ENCODE peak calls at places on chromosomes 6 and 20, in seven cellular contexts. One of them, this sample, is unnamed.

GRCh38 chr20:10637563-10637962 is 36.2 kb downstream of the JAG1 start:
- DNase-seq in uterus: no peak
- DNase-seq in Peyer's patch: no peak
- DNase-seq in ovary: no peak
- DNase-seq in heart left ventricle: no peak
- DNase-seq in body of pancreas: no peak
- DNase-seq in tibial nerve: no peak
- DNase-seq in this sample: no peak

GRCh38 chr6:157839606-157840005 is 16.6 kb downstream of the SNX9 start:
- DNase-seq in Peyer's patch: no peak
- DNase-seq in body of pancreas: no peak
- DNase-seq in heart left ventricle: no peak
- DNase-seq in ovary: no peak
- DNase-seq in tibial nerve: no peak
- DNase-seq in uterus: no peak
- DNase-seq in this sample: no peak

GRCh38 chr6:3732345-3733141 is 19.0 kb downstream of the PXDC1 start:
- DNase-seq in uterus: peak; percentile 79
- DNase-seq in Peyer's patch: peak; percentile 58
- DNase-seq in body of pancreas: peak; percentile 80
- DNase-seq in ovary: peak; percentile 66
- DNase-seq in heart left ventricle: peak; percentile 66
- DNase-seq in tibial nerve: peak; percentile 49
- DNase-seq in this sample: peak; percentile 80

GRCh38 chr20:23497458-23498026 is 6.6 kb downstream of the CST8 start:
- DNase-seq in tibial nerve: no peak
- DNase-seq in uterus: no peak
- DNase-seq in heart left ventricle: no peak
- DNase-seq in body of pancreas: no peak
- DNase-seq in ovary: no peak
- DNase-seq in Peyer's patch: no peak
- DNase-seq in this sample: no peak

GRCh38 chr20:36644032-36644712 is 1.8 kb downstream of the SLA2 start:
- DNase-seq in Peyer's patch: peak; percentile 71
- DNase-seq in tibial nerve: no peak
- DNase-seq in uterus: no peak
- DNase-seq in ovary: no peak
- DNase-seq in body of pancreas: no peak
- DNase-seq in heart left ventricle: no peak
- DNase-seq in this sample: no peak

GRCh38 chr6:32785781-32786533 is 22.6 kb upstream of the HLA-DQB2 start:
- DNase-seq in ovary: no peak
- DNase-seq in uterus: no peak
- DNase-seq in tibial nerve: no peak
- DNase-seq in body of pancreas: peak; percentile 23
- DNase-seq in Peyer's patch: no peak
- DNase-seq in heart left ventricle: peak; percentile 38
- DNase-seq in this sample: no peak

GRCh38 chr6:151392429-151392828 is 1.1 kb upstream of the ZBTB2 start:
- DNase-seq in body of pancreas: no peak
- DNase-seq in uterus: no peak
- DNase-seq in Peyer's patch: no peak
- DNase-seq in ovary: no peak
- DNase-seq in tibial nerve: no peak
- DNase-seq in heart left ventricle: no peak
- DNase-seq in this sample: no peak

GRCh38 chr20:59141818-59142581 is 21.6 kb upstream of the ZNF831 start:
- DNase-seq in uterus: no peak
- DNase-seq in Peyer's patch: no peak
- DNase-seq in heart left ventricle: no peak
- DNase-seq in ovary: no peak
- DNase-seq in body of pancreas: no peak
- DNase-seq in tibial nerve: no peak
- DNase-seq in this sample: no peak

GRCh38 chr6:43733471-43734293 is 36.3 kb upstream of the VEGFA start:
- DNase-seq in uterus: no peak
- DNase-seq in heart left ventricle: no peak
- DNase-seq in body of pancreas: no peak
- DNase-seq in ovary: no peak
- DNase-seq in tibial nerve: no peak
- DNase-seq in Peyer's patch: peak; percentile 28
- DNase-seq in this sample: peak; percentile 33

GRCh38 chr6:44133003-44133931 is 5.9 kb downstream of the TMEM63B start:
- DNase-seq in heart left ventricle: peak; percentile 63
- DNase-seq in body of pancreas: peak; percentile 47
- DNase-seq in ovary: peak; percentile 21
- DNase-seq in uterus: peak; percentile 38
- DNase-seq in Peyer's patch: no peak
- DNase-seq in tibial nerve: no peak
- DNase-seq in this sample: no peak

GRCh38 chr6:15427360-15428070 is 181.6 kb downstream of the JARID2 start:
- DNase-seq in tibial nerve: no peak
- DNase-seq in ovary: no peak
- DNase-seq in body of pancreas: no peak
- DNase-seq in Peyer's patch: no peak
- DNase-seq in heart left ventricle: no peak
- DNase-seq in uterus: no peak
- DNase-seq in this sample: no peak

GRCh38 chr20:18007534-18008292 is 38.9 kb downstream of the MGME1 start:
- DNase-seq in ovary: peak; percentile 55
- DNase-seq in heart left ventricle: peak; percentile 15
- DNase-seq in uterus: peak; percentile 24
- DNase-seq in tibial nerve: no peak
- DNase-seq in Peyer's patch: no peak
- DNase-seq in body of pancreas: peak; percentile 30
- DNase-seq in this sample: peak; percentile 50

GRCh38 chr20:54123587-54124180 is 50.1 kb downstream of the CYP24A1 start:
- DNase-seq in ovary: no peak
- DNase-seq in uterus: peak; percentile 56
- DNase-seq in Peyer's patch: no peak
- DNase-seq in tibial nerve: no peak
- DNase-seq in heart left ventricle: no peak
- DNase-seq in body of pancreas: peak; percentile 75
- DNase-seq in this sample: no peak

GRCh38 chr6:159089909-159090308 is 45.1 kb upstream of the TAGAP start:
- DNase-seq in tibial nerve: no peak
- DNase-seq in ovary: no peak
- DNase-seq in Peyer's patch: no peak
- DNase-seq in uterus: no peak
- DNase-seq in heart left ventricle: no peak
- DNase-seq in body of pancreas: no peak
- DNase-seq in this sample: no peak

GRCh38 chr6:22007469-22007868 is 289.4 kb downstream of the PRL start:
- DNase-seq in heart left ventricle: no peak
- DNase-seq in tibial nerve: no peak
- DNase-seq in Peyer's patch: no peak
- DNase-seq in body of pancreas: no peak
- DNase-seq in ovary: no peak
- DNase-seq in uterus: no peak
- DNase-seq in this sample: no peak

GRCh38 chr6:161374971-161375873 is 101.4 kb upstream of the AGPAT4 start:
- DNase-seq in body of pancreas: peak; percentile 65
- DNase-seq in Peyer's patch: no peak
- DNase-seq in uterus: peak; percentile 43
- DNase-seq in ovary: no peak
- DNase-seq in heart left ventricle: peak; percentile 35
- DNase-seq in tibial nerve: peak; percentile 39
- DNase-seq in this sample: peak; percentile 45

GRCh38 chr20:34534391-34535165 is 18.4 kb downstream of the DYNLRB1 start:
- DNase-seq in Peyer's patch: no peak
- DNase-seq in heart left ventricle: no peak
- DNase-seq in tibial nerve: no peak
- DNase-seq in ovary: no peak
- DNase-seq in body of pancreas: no peak
- DNase-seq in uterus: no peak
- DNase-seq in this sample: no peak

GRCh38 chr20:34535301-34535840 is 19.1 kb downstream of the DYNLRB1 start:
- DNase-seq in uterus: no peak
- DNase-seq in heart left ventricle: no peak
- DNase-seq in Peyer's patch: no peak
- DNase-seq in tibial nerve: no peak
- DNase-seq in body of pancreas: no peak
- DNase-seq in ovary: no peak
- DNase-seq in this sample: peak; percentile 30

GRCh38 chr20:34538671-34539123 is 19.8 kb upstream of the MAP1LC3A start:
- DNase-seq in body of pancreas: peak; percentile 51
- DNase-seq in ovary: no peak
- DNase-seq in heart left ventricle: peak; percentile 26
- DNase-seq in Peyer's patch: peak; percentile 51
- DNase-seq in tibial nerve: no peak
- DNase-seq in uterus: peak; percentile 31
- DNase-seq in this sample: peak; percentile 64

GRCh38 chr20:34537651-34538050 is 20.9 kb upstream of the MAP1LC3A start:
- DNase-seq in tibial nerve: no peak
- DNase-seq in body of pancreas: no peak
- DNase-seq in uterus: no peak
- DNase-seq in Peyer's patch: no peak
- DNase-seq in heart left ventricle: no peak
- DNase-seq in ovary: no peak
- DNase-seq in this sample: no peak

GRCh38 chr20:34536798-34537394 is 20.7 kb downstream of the DYNLRB1 start:
- DNase-seq in ovary: no peak
- DNase-seq in uterus: peak; percentile 30
- DNase-seq in tibial nerve: no peak
- DNase-seq in Peyer's patch: peak; percentile 35
- DNase-seq in heart left ventricle: peak; percentile 67
- DNase-seq in body of pancreas: peak; percentile 58
- DNase-seq in this sample: no peak
- TF ChIP-seq POLR2A in ovary: no peak
- TF ChIP-seq POLR2A in uterus: no peak
- TF ChIP-seq POLR2A in tibial nerve: no peak
- TF ChIP-seq POLR2A in Peyer's patch: no peak
- TF ChIP-seq POLR2A in heart left ventricle: no peak
- TF ChIP-seq POLR2A in body of pancreas: no peak
- TF ChIP-seq POLR2A in this sample: no peak

GRCh38 chr6:143746202-143747119 is 68.7 kb downstream of the PHACTR2 start:
- DNase-seq in Peyer's patch: no peak
- DNase-seq in ovary: no peak
- DNase-seq in uterus: no peak
- DNase-seq in heart left ventricle: no peak
- DNase-seq in tibial nerve: no peak
- DNase-seq in body of pancreas: no peak
- DNase-seq in this sample: no peak
- TF ChIP-seq POLR2A in Peyer's patch: no peak
- TF ChIP-seq POLR2A in ovary: no peak
- TF ChIP-seq POLR2A in uterus: no peak
- TF ChIP-seq POLR2A in heart left ventricle: no peak
- TF ChIP-seq POLR2A in tibial nerve: no peak
- TF ChIP-seq POLR2A in body of pancreas: no peak
- TF ChIP-seq POLR2A in this sample: no peak

DNA sequence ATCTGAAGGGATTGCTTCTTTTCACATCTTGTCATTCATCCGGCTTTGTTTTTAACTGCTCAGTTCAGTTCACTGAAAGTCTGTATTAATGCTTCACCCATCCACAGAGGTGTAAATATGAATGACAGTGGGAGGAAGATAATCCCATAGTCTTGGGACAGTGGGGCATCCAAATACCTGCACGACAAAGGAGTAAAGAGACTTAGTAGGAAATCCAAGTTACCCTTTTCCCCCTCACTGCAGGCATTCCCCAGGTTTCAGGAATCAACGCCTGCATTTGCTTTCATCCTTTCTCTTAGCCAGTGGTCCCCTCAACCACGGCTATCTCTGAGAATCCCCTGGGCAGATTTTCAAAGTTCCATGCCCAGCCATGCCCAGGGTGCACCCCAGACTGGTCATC is 110.2 kb downstream of the MYLK4 start:
- DNase-seq in heart left ventricle: no peak
- DNase-seq in body of pancreas: no peak
- DNase-seq in Peyer's patch: no peak
- DNase-seq in ovary: no peak
- DNase-seq in tibial nerve: no peak
- DNase-seq in uterus: no peak
- DNase-seq in this sample: no peak
- TF ChIP-seq POLR2A in heart left ventricle: no peak
- TF ChIP-seq POLR2A in body of pancreas: no peak
- TF ChIP-seq POLR2A in Peyer's patch: no peak
- TF ChIP-seq POLR2A in ovary: no peak
- TF ChIP-seq POLR2A in tibial nerve: no peak
- TF ChIP-seq POLR2A in uterus: no peak
- TF ChIP-seq POLR2A in this sample: no peak

GRCh38 chr6:109690740-109691687 is at the start of the genes AK9 and FIG4:
- DNase-seq in tibial nerve: peak; percentile 84
- DNase-seq in heart left ventricle: peak; percentile 92
- DNase-seq in Peyer's patch: peak; percentile 94
- DNase-seq in ovary: peak; percentile 87
- DNase-seq in body of pancreas: peak; percentile 94
- DNase-seq in uterus: peak; percentile 88
- DNase-seq in this sample: peak; percentile 95
- TF ChIP-seq POLR2A in tibial nerve: peak; percentile 62
- TF ChIP-seq POLR2A in heart left ventricle: peak; percentile 64
- TF ChIP-seq POLR2A in Peyer's patch: peak; percentile 62
- TF ChIP-seq POLR2A in ovary: peak; percentile 19
- TF ChIP-seq POLR2A in body of pancreas: peak; percentile 81
- TF ChIP-seq POLR2A in uterus: peak; percentile 65
- TF ChIP-seq POLR2A in this sample: peak; percentile 55

GRCh38 chr6:28141500-28142329 is at the start of gene ZKSCAN8:
- DNase-seq in Peyer's patch: peak; percentile 81
- DNase-seq in ovary: peak; percentile 76
- DNase-seq in tibial nerve: peak; percentile 43
- DNase-seq in body of pancreas: peak; percentile 84
- DNase-seq in heart left ventricle: peak; percentile 75
- DNase-seq in uterus: peak; percentile 77
- DNase-seq in this sample: peak; percentile 85
- TF ChIP-seq POLR2A in Peyer's patch: no peak
- TF ChIP-seq POLR2A in ovary: peak; percentile 36
- TF ChIP-seq POLR2A in tibial nerve: peak; percentile 31
- TF ChIP-seq POLR2A in body of pancreas: peak; percentile 79
- TF ChIP-seq POLR2A in heart left ventricle: peak; percentile 31
- TF ChIP-seq POLR2A in uterus: no peak
- TF ChIP-seq POLR2A in this sample: peak; percentile 67